ENCODE peak calls at places on chromosomes 3 and 15, in ten cellular contexts. X, E, U, P, I, J, C, M, D and O are unnamed samples.

GRCh38 chr15:62782100-62782791 is 260.3 kb upstream of the TPM1 start:
- DNase-seq in C (peak; percentile 81), U (peak; percentile 89), I (peak; percentile 70), D (peak; percentile 86), M (no peak), P (peak; percentile 97), J (peak; percentile 87), E (peak; percentile 90), X (peak; percentile 71), O (peak; percentile 64)

GRCh38 chr15:90812881-90813280 is 55.5 kb upstream of the FURIN start:
- DNase-seq in I (no peak), P (no peak), U (no peak), J (no peak), X (no peak), C (no peak), D (no peak), M (no peak), E (no peak), O (no peak)

GRCh38 chr3:141795311-141795710 is 32.1 kb downstream of the GRK7 start:
- DNase-seq in D (no peak), P (no peak), X (no peak), J (no peak), I (no peak), E (no peak), C (no peak), M (no peak), U (no peak), O (no peak)

GRCh38 chr3:169118666-169119370 is 544.7 kb downstream of the MECOM start:
- DNase-seq in X (no peak), I (no peak), E (no peak), P (no peak), U (no peak), C (peak; percentile 68), J (no peak), M (no peak), D (no peak), O (no peak)

GRCh38 chr3:184505479-184505878 is 56.1 kb upstream of the EPHB3 start:
- DNase-seq in U (no peak), I (no peak), J (no peak), C (no peak), P (no peak), X (no peak), M (no peak), E (no peak), D (no peak), O (no peak)

GRCh38 chr3:54213910-54214309 is 91.6 kb downstream of the CACNA2D3 start:
- DNase-seq in J (no peak), C (peak; percentile 2), E (no peak), I (peak; percentile 12), D (no peak), M (no peak), P (peak; percentile 32), U (peak; percentile 55), X (no peak), O (no peak)

GRCh38 chr15:66698318-66698961 is 3.6 kb upstream of the SMAD6 start:
- DNase-seq in I (peak; percentile 75), C (peak; percentile 53), D (peak; percentile 77), J (peak; percentile 92), E (peak; percentile 53), X (peak; percentile 69), U (peak; percentile 85), M (no peak), P (peak; percentile 85), O (peak; percentile 42)

GRCh38 chr15:49122541-49123062 is 32.8 kb downstream of the COPS2 start:
- DNase-seq in J (no peak), X (no peak), D (no peak), M (no peak), C (peak; percentile 6), P (no peak), E (no peak), U (no peak), I (no peak), O (no peak)

GRCh38 chr3:197752107-197752506 is 2.4 kb downstream of the FYTTD1 start:
- DNase-seq in P (no peak), D (no peak), E (no peak), I (no peak), U (no peak), C (no peak), J (no peak), X (no peak), M (no peak), O (no peak)
- H3K4me3 ChIP-seq in P (no peak overlapping the region), D (peak overlapping the region; percentile 92), E (no peak overlapping the region), I (peak overlapping the region; percentile 74), U (no peak overlapping the region), C (peak overlapping the region; percentile 6), J (no peak overlapping the region), X (peak overlapping the region; percentile 92), M (no peak overlapping the region), O (peak overlapping the region; percentile 93)

DNA sequence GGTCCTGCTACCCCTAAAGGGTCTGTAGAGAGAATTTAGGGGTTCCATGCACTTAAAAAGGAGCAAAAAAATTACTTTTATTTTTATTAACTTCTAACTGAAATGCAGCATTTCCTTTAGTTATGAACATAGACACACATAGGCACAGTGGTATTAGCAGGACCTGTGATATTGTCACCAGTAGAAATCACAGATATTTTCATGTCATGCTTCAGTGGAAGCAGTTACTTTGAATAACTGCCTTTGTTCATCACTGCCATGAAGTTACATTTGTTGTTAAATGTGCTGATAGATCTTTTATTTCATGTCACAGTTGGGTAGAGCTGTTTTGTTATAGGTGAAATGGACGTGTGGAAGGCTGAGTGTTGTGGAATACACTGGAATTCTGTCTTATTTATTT is 37.4 kb downstream of the TRAK1 start:
- DNase-seq in X (no peak), C (no peak), I (no peak), E (no peak), P (no peak), D (no peak), J (no peak), U (no peak), M (no peak), O (no peak)
- H3K4me1 ChIP-seq in X (peaks cover 26% of the 10 kb centered on the region), C (no peaks in the 10 kb centered on the region), I (peaks cover 38% of the 10 kb centered on the region), E (peaks cover 3% of the 10 kb centered on the region), P (no peaks in the 10 kb centered on the region), D (peaks cover 50% of the 10 kb centered on the region), J (peaks cover 3% of the 10 kb centered on the region), U (no peaks in the 10 kb centered on the region), M (peaks cover 49% of the 10 kb centered on the region), O (no peaks in the 10 kb centered on the region)

GRCh38 chr3:123984957-123985356 is 7.0 kb downstream of the ROPN1 start:
- DNase-seq in E (no peak), M (no peak), P (no peak), X (no peak), I (no peak), J (no peak), U (no peak), D (no peak), C (no peak), O (no peak)
- H3K27me3 ChIP-seq in E (peaks cover 2% of the 10 kb centered on the region), M (no peaks in the 10 kb centered on the region), P (peaks cover 82% of the 10 kb centered on the region), X (no peaks in the 10 kb centered on the region), I (peaks cover 77% of the 10 kb centered on the region), J (no peaks in the 10 kb centered on the region), U (no peaks in the 10 kb centered on the region), D (peaks cover 59% of the 10 kb centered on the region), C (peaks cover 16% of the 10 kb centered on the region), O (no peaks in the 10 kb centered on the region)

GRCh38 chr15:44718927-44719292 is 7.6 kb downstream of the B2M start:
- DNase-seq in X (no peak), P (no peak), M (no peak), J (no peak), U (no peak), I (no peak), E (no peak), C (no peak), D (no peak), O (no peak)
- H3K4me3 ChIP-seq in X (no peak overlapping the region), P (no peak overlapping the region), M (no peak overlapping the region), J (no peak overlapping the region), U (no peak overlapping the region), I (no peak overlapping the region), E (no peak overlapping the region), C (no peak overlapping the region), D (no peak overlapping the region), O (no peak overlapping the region)

DNA sequence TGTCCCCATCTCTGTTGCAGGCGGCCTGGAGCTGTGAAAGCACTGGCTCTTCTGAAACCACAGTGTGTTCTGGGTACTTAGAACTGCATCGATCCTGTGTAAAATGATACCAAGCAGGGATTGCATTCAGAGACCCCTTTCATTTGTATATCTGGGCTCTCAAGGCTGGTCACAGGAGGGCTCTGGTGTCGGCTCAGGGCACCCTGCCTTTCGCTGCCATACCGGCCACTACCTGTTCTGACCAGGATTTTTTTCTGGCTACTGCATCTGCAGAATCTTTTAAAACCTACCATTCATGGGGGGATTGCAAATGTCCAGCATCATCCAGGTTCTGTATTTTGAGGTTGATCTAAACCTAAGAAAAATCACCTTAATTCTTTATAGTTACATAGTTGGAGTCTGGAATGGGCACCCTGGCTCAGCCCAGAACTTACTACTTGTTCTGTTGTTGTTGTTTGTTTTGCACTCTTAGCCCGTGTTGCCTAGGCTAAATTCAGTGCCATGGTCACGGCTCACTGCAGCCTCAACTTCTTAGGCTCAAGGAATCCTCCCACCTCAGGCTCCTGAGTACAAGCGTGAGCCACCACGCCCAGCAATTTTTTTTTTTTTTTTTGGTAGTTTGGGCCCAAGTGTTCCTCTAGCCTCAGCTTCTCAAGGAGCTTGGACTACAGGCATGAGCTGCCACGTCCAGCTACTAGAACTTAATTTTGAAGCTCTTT is 52.7 kb downstream of the TRIM71 start:
- DNase-seq in J (no peak), M (no peak), X (no peak), I (no peak), C (no peak), U (no peak), E (no peak), P (no peak), D (no peak), O (no peak)
- H3K4me1 ChIP-seq in J (no peaks in the 10 kb centered on the region), M (peaks cover 47% of the 10 kb centered on the region), X (peaks cover 9% of the 10 kb centered on the region), I (peaks cover 30% of the 10 kb centered on the region), C (no peaks in the 10 kb centered on the region), U (no peaks in the 10 kb centered on the region), E (peaks cover 10% of the 10 kb centered on the region), P (peaks cover 53% of the 10 kb centered on the region), D (peaks cover 28% of the 10 kb centered on the region), O (peaks cover 6% of the 10 kb centered on the region)

GRCh38 chr15:65373163-65373651 is 4.6 kb downstream of the IGDCC3 start:
- DNase-seq in M (no peak), C (no peak), D (no peak), X (no peak), J (no peak), E (no peak), I (no peak), U (no peak), P (no peak), O (no peak)

GRCh38 chr15:65372787-65373067 is 5.1 kb downstream of the IGDCC3 start:
- DNase-seq in X (no peak), D (no peak), P (no peak), C (no peak), J (no peak), U (no peak), M (no peak), E (no peak), I (no peak), O (no peak)

GRCh38 chr15:65375871-65376552 is 1.8 kb downstream of the IGDCC3 start:
- DNase-seq in M (no peak), P (no peak), D (no peak), E (no peak), C (no peak), J (no peak), I (no peak), X (no peak), U (no peak), O (no peak)

GRCh38 chr15:65374831-65375401 is 2.9 kb downstream of the IGDCC3 start:
- DNase-seq in U (no peak), P (no peak), J (no peak), X (no peak), D (no peak), C (peak; percentile 25), E (no peak), M (no peak), I (no peak), O (no peak)

GRCh38 chr15:65374334-65374733 is 3.5 kb downstream of the IGDCC3 start:
- DNase-seq in I (no peak), X (no peak), M (no peak), U (no peak), E (no peak), D (no peak), P (no peak), J (no peak), C (no peak), O (no peak)
- H3K27me3 ChIP-seq in I (peaks cover 34% of the 10 kb centered on the region), X (no peaks in the 10 kb centered on the region), M (peaks cover 7% of the 10 kb centered on the region), U (peaks cover 7% of the 10 kb centered on the region), E (no peaks in the 10 kb centered on the region), D (peaks cover 84% of the 10 kb centered on the region), P (no peaks in the 10 kb centered on the region), J (no peaks in the 10 kb centered on the region), C (peaks cover 32% of the 10 kb centered on the region), O (no peaks in the 10 kb centered on the region)